ENCODE peak calls at places on chromosomes 1 and 21, in eight cellular contexts. E is body of pancreas, G is fibroblast of pulmonary artery, U is left ventricle myocardium inferior, X is fibroblast of lung, A is GM23338, P is fibroblast of the aortic adventitia, H is astrocyte of the spinal cord. V is an unnamed sample.

GRCh38 chr21:35400233-35400939 is 351.3 kb upstream of the RUNX1 start:
- DNase-seq in E (peak), G (peak), U (no peak), X (peak), A (peak), P (peak), H (peak), V (peak)

GRCh38 chr1:232393010-232393833 is 236.7 kb downstream of the SIPA1L2 start:
- DNase-seq in E (no peak), G (peak), U (no peak), X (no peak), A (no peak), P (no peak), H (peak), V (peak)

GRCh38 chr21:14964658-14965057 is 100.1 kb downstream of the NRIP1 start:
- DNase-seq in E (no peak), G (no peak), U (no peak), X (no peak), A (no peak), P (no peak), H (no peak), V (no peak)

GRCh38 chr1:235093685-235094592 is 34.7 kb downstream of the TOMM20 start:
- DNase-seq in E (peak), G (peak), U (peak), X (peak), A (peak), P (peak), H (peak), V (peak)

GRCh38 chr21:36478941-36479340 is 981 bp downstream of the CLDN14 start:
- DNase-seq in E (no peak), G (peak), U (no peak), X (no peak), A (peak), P (no peak), H (no peak), V (peak)

GRCh38 chr1:85940621-85941306 is 215.8 kb downstream of the COL24A1 start:
- DNase-seq in E (no peak), G (no peak), U (no peak), X (peak), A (no peak), P (peak), H (no peak), V (no peak)

GRCh38 chr1:47725000-47725731 is 272.0 kb downstream of the TRABD2B start:
- DNase-seq in E (peak), G (no peak), U (no peak), X (no peak), A (peak), P (no peak), H (no peak), V (no peak)

GRCh38 chr21:45923146-45923545 is 58.4 kb upstream of the COL6A1 start:
- DNase-seq in E (peak), G (peak), U (peak), X (peak), A (peak), P (peak), H (peak), V (peak)

GRCh38 chr1:119715542-119715941 is 3.8 kb downstream of the PHGDH start:
- DNase-seq in E (peak), G (peak), U (no peak), X (peak), A (peak), P (peak), H (no peak), V (peak)

GRCh38 chr1:64515427-64515826 is 45.5 kb downstream of the CACHD1 start:
- DNase-seq in E (peak), G (peak), U (peak), X (peak), A (no peak), P (peak), H (peak), V (peak)

GRCh38 chr21:43767980-43768867 is 7.9 kb downstream of the CSTB start:
- DNase-seq in E (peak), G (peak), U (no peak), X (peak), A (peak), P (peak), H (peak), V (peak)

GRCh38 chr1:197463142-197463541 is 195.1 kb downstream of the CRB1 start:
- DNase-seq in E (no peak), G (no peak), U (no peak), X (no peak), A (no peak), P (peak), H (no peak), V (no peak)

GRCh38 chr1:233448290-233448689 is 120.8 kb downstream of the MAP3K21 start:
- DNase-seq in E (no peak), G (no peak), U (no peak), X (no peak), A (no peak), P (no peak), H (no peak), V (no peak)

GRCh38 chr1:163315773-163316374 is 5.9 kb upstream of the NUF2 start:
- DNase-seq in E (peak), G (peak), U (no peak), X (peak), A (peak), P (peak), H (peak), V (peak)

GRCh38 chr1:227902641-227902990 is 45.1 kb downstream of the WNT9A start:
- DNase-seq in E (no peak), G (no peak), U (peak), X (no peak), A (no peak), P (no peak), H (no peak), V (no peak)

GRCh38 chr21:39348040-39348354 is 891 bp downstream of the HMGN1 start:
- DNase-seq in E (no peak), G (no peak), U (no peak), X (no peak), A (no peak), P (peak), H (no peak), V (no peak)

GRCh38 chr1:25573961-25574360 is 30.6 kb downstream of the LDLRAP1 start:
- DNase-seq in E (no peak), G (no peak), U (no peak), X (no peak), A (no peak), P (no peak), H (no peak), V (no peak)

GRCh38 chr1:94090761-94091160 is 30.2 kb downstream of the ABCA4 start:
- DNase-seq in E (no peak), G (no peak), U (no peak), X (no peak), A (no peak), P (no peak), H (no peak), V (no peak)

DNA sequence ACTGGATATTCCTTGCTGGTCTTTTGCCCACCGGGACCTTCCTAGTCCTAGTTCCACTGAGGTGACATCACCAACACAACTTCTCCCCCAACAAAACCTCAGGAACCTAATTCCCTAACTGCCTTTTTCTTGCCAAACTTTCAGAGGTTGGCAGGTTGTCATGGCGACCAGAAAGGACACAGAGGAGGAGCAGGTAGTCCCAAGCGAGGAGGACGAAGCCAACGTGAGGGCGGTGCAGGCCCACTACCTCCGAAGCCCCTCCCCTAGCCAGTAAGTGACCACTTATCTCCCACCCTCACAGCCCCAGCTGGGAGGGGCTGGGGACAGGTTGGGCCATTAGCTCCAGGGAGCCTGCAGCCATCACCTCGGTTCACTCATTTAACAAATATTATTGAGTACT is 815 bp downstream of the STYXL2 start:
- DNase-seq in E (no peak), G (no peak), U (no peak), X (no peak), A (no peak), P (no peak), H (no peak), V (no peak)
- TF ChIP-seq CTCF in E (no peak), G (no peak), U (no peak), X (no peak), A (no peak), P (no peak), H (no peak), V (no peak)

GRCh38 chr1:118081387-118081786 is 103.6 kb downstream of the SPAG17 start:
- DNase-seq in E (no peak), G (no peak), U (no peak), X (no peak), A (no peak), P (no peak), H (no peak), V (no peak)
- H3K4me3 ChIP-seq in E (no peak), G (no peak), U (no peak), X (no peak), A (no peak), P (no peak), H (no peak), V (no peak)

GRCh38 chr1:39183503-39184353 is 20.8 kb upstream of the MACF1 start:
- DNase-seq in E (peak), G (peak), U (no peak), X (peak), A (peak), P (peak), H (peak), V (peak)
- TF ChIP-seq CTCF in E (peak), G (peak), U (peak), X (peak), A (peak), P (peak), H (peak), V (peak)

DNA sequence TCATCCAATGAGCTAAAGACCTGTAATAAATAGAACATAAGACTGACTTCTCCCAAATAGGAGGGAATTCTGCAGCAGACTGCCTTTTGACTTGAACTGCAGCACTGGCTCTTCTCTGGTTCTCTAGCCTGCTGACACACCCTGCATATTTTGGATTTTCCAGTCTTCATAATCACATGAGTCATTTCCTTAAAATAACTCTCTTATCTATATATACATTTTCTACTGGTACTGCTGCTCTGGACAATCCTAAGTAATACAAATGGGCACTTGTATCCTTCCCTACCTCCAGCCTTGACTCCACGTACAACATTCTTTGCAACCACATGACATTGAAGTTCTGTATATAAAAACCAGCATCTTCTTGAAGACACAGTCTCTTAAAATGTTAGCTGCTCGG is 429.4 kb upstream of the TMPRSS15 start:
- DNase-seq in E (no peak), G (peak), U (no peak), X (peak), A (no peak), P (peak), H (peak), V (peak)
- H3K4me3 ChIP-seq in E (no peak), G (no peak), U (no peak), X (no peak), A (no peak), P (no peak), H (no peak), V (no peak)

DNA sequence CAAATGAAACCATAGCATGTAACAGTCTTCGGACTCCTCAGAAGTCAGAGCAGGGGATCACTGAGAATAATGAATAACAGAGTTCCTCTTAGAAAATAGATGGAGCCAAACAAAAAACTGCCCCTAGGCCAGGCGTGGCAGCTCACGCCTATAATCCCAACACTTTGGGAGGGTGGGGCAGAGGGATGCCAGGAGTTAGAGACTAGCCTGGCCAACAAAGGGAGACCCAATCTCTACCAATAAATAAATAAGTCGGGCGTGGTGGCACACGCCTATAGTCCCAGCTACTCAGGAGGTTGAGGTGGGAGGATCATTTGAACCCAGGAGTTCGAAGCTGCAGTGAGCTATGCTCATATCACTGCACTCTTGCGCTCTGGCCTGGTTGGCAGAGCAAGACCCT is 58.5 kb upstream of the SERTAD4 start:
- DNase-seq in E (no peak), G (no peak), U (no peak), X (no peak), A (no peak), P (no peak), H (no peak), V (no peak)
- TF ChIP-seq CTCF in E (no peak), G (no peak), U (no peak), X (no peak), A (no peak), P (no peak), H (no peak), V (no peak)

V was measured in cardiac fibroblast.